ENCODE peak calls at places on chromosomes 11 and 22, in five cellular contexts. One of them, this sample, is unnamed.
A peak's percentile ranks its signal among the peaks of the same experiment; 100 is the strongest.

GRCh38 chr11:29255401-29255800 is 761.4 kb downstream of the KCNA4 start:
- DNase-seq in lower leg skin: no peak
- DNase-seq in suprapubic skin: no peak
- DNase-seq in esophagus squamous epithelium: no peak
- DNase-seq in stomach: no peak
- DNase-seq in this sample: no peak

GRCh38 chr11:87851234-87851633 is 324.0 kb downstream of the RAB38 start:
- DNase-seq in lower leg skin: no peak
- DNase-seq in stomach: no peak
- DNase-seq in esophagus squamous epithelium: no peak
- DNase-seq in suprapubic skin: no peak
- DNase-seq in this sample: no peak

GRCh38 chr11:12390687-12391110 is 13.3 kb downstream of the PARVA start:
- DNase-seq in esophagus squamous epithelium: no peak
- DNase-seq in lower leg skin: no peak
- DNase-seq in stomach: no peak
- DNase-seq in suprapubic skin: no peak
- DNase-seq in this sample: no peak

GRCh38 chr11:1162498-1163311 is 5.0 kb downstream of the MUC5AC start:
- DNase-seq in lower leg skin: no peak
- DNase-seq in suprapubic skin: peak; percentile 71
- DNase-seq in stomach: peak; percentile 25
- DNase-seq in esophagus squamous epithelium: no peak
- DNase-seq in this sample: no peak

GRCh38 chr11:119284344-119285157 is 32.4 kb downstream of the MCAM start:
- DNase-seq in stomach: no peak
- DNase-seq in esophagus squamous epithelium: no peak
- DNase-seq in lower leg skin: no peak
- DNase-seq in suprapubic skin: no peak
- DNase-seq in this sample: no peak

GRCh38 chr11:93059074-93059957 is 89.9 kb downstream of the MTNR1B start:
- DNase-seq in esophagus squamous epithelium: no peak
- DNase-seq in lower leg skin: no peak
- DNase-seq in suprapubic skin: no peak
- DNase-seq in stomach: no peak
- DNase-seq in this sample: peak; percentile 26

GRCh38 chr11:22065472-22065871 is 127.4 kb upstream of the ANO5 start:
- DNase-seq in lower leg skin: no peak
- DNase-seq in suprapubic skin: no peak
- DNase-seq in esophagus squamous epithelium: no peak
- DNase-seq in stomach: no peak
- DNase-seq in this sample: no peak

GRCh38 chr11:3942160-3942955 is 86.9 kb downstream of the STIM1 start:
- DNase-seq in lower leg skin: no peak
- DNase-seq in suprapubic skin: no peak
- DNase-seq in esophagus squamous epithelium: no peak
- DNase-seq in stomach: peak; percentile 29
- DNase-seq in this sample: no peak

GRCh38 chr22:21695432-21696085 is 29.7 kb downstream of the PPIL2 start:
- DNase-seq in stomach: no peak
- DNase-seq in suprapubic skin: no peak
- DNase-seq in lower leg skin: no peak
- DNase-seq in esophagus squamous epithelium: no peak
- DNase-seq in this sample: no peak

GRCh38 chr11:111006207-111006606 is 239.3 kb upstream of the POU2AF2 start:
- DNase-seq in stomach: no peak
- DNase-seq in suprapubic skin: no peak
- DNase-seq in esophagus squamous epithelium: no peak
- DNase-seq in lower leg skin: no peak
- DNase-seq in this sample: no peak

GRCh38 chr11:5689551-5689983 is at the start of gene TRIM22:
- DNase-seq in lower leg skin: peak; percentile 35
- DNase-seq in suprapubic skin: no peak
- DNase-seq in stomach: peak; percentile 48
- DNase-seq in esophagus squamous epithelium: no peak
- DNase-seq in this sample: peak; percentile 51

GRCh38 chr11:10806206-10806605 is 2.5 kb downstream of the EIF4G2 start:
- DNase-seq in suprapubic skin: no peak
- DNase-seq in lower leg skin: no peak
- DNase-seq in esophagus squamous epithelium: no peak
- DNase-seq in stomach: no peak
- DNase-seq in this sample: no peak

GRCh38 chr11:10808553-10809372 is at the start of gene EIF4G2:
- DNase-seq in stomach: peak; percentile 99
- DNase-seq in lower leg skin: peak; percentile 98
- DNase-seq in suprapubic skin: peak; percentile 99
- DNase-seq in esophagus squamous epithelium: peak; percentile 94
- DNase-seq in this sample: peak; percentile 99

GRCh38 chr11:10809373-10810199 is 860 bp upstream of the EIF4G2 start:
- DNase-seq in esophagus squamous epithelium: no peak
- DNase-seq in suprapubic skin: no peak
- DNase-seq in lower leg skin: peak; percentile 35
- DNase-seq in stomach: no peak
- DNase-seq in this sample: no peak

GRCh38 chr11:10805741-10806140 is 3.0 kb downstream of the EIF4G2 start:
- DNase-seq in esophagus squamous epithelium: no peak
- DNase-seq in suprapubic skin: no peak
- DNase-seq in lower leg skin: no peak
- DNase-seq in stomach: no peak
- DNase-seq in this sample: no peak

DNA sequence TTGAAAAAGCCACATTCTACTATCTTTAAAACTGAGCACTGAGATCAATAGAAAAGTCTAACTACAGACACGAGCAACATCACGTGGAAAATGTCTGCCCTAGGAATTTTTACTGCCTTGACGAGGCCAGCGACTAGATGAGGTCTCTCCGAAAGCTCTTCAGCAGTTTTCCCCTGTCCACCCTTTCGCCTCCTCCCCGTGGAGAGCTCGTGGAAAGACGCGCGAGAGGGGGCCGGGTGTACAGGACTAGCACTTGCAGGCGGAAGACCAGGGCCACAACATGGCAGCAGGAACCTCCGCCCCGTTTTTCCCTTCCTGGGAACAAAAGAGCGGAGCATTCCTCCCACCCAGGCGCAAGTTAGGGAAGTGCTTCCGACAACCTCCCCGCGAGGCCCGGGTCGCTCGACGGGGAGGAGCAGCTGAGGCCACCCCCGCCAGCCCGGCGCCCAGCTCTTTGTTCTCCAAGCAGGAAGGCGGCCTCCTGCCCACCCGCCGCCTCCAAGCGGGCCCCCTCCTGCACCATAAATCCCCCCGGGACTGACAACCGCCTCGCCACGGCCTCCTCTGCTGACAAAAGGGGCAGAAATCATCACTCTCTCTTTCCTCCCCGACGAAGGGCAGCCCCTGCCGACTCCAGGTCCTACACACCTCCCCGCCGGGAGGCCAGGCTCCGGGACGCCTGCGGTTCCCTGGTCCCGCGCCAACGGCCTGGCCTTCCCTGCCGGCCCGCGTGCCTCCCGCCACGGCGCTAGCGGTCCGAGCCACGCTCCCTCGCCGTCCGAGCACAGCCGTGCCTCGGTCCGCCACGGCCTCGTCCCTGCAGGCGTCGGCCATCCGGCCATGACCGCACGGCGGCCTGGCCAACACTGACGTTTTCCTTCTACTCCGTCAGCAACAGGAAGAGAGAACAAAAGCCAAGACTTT is 835 bp downstream of the EIF4G2 start:
- DNase-seq in lower leg skin: peak; percentile 59
- DNase-seq in esophagus squamous epithelium: peak; percentile 16
- DNase-seq in suprapubic skin: peak; percentile 85
- DNase-seq in stomach: peak; percentile 58
- DNase-seq in this sample: peak; percentile 59
- TF ChIP-seq POLR2A in lower leg skin: no peak
- TF ChIP-seq POLR2A in esophagus squamous epithelium: no peak
- TF ChIP-seq POLR2A in suprapubic skin: no peak
- TF ChIP-seq POLR2A in stomach: no peak
- TF ChIP-seq POLR2A in this sample: no peak

DNA sequence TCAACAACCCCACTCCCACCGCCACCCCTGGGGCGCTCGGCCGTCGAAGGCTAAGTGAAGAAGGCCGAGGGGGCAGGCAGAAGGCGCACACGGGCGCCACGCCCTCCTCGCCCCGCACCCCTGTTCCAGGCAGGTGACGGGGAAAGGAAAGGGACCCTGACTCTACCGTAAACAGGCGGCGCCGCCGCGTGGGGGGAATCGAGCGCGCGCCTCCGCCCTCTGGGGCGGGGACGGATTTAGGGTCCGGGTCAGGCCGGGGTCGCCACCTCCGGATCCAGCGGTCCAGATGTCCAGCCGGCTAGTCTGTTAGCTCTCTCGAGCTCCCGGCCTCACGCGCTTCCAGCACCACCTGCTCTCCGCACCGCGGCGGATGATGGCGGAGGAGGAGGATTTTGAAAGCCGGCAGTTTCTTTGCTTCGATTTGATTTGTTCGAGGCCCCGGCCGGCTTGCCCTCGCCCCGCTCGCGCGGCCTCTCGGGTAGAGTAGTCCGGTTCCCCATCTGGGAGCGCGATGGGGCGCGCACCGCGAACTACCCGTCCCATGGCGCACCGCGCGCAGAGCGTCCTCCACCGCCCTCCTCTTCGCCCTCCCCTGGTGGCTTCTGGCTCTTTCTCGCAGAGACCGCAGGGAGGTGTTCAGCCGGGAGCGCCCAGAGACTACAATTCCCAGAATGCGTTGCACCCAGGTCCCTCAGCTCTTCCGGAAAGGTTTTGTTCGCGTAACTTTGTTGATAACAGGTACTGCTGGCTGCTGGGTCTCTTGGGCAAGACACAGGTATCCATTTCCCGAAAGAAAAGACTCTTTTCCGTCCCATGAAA is at the start of gene RANGAP1:
- DNase-seq in suprapubic skin: peak; percentile 98
- DNase-seq in stomach: peak; percentile 98
- DNase-seq in esophagus squamous epithelium: peak; percentile 97
- DNase-seq in lower leg skin: peak; percentile 96
- DNase-seq in this sample: peak; percentile 98
- TF ChIP-seq POLR2A in suprapubic skin: no peak
- TF ChIP-seq POLR2A in stomach: no peak
- TF ChIP-seq POLR2A in esophagus squamous epithelium: peak; percentile 71
- TF ChIP-seq POLR2A in lower leg skin: no peak
- TF ChIP-seq POLR2A in this sample: peak; percentile 97

DNA sequence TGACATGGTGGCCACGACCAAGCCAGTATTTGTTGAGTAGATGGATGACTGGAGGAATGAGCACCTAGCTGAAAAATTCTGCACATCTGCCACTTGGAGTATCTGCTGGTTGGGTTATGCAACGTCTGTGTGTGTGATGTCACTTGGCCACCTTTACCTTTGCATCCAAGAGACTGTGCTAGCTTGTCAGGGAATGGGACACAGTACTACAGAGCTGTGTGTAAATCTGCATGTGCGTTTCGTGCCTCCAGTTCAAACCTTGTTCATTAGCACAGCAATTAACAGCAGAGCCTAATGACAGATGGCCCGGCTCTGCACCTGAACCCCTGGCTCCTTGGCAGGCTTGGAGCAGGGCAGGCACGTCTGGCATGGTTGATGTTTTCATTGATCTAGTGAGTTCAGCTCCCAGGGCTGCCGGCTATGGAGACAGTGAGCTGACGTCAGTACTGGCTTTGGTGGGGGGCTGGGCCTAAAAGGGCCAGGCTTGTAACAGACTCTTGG is 188.4 kb upstream of the NAV2 start:
- DNase-seq in lower leg skin: no peak
- DNase-seq in esophagus squamous epithelium: no peak
- DNase-seq in suprapubic skin: no peak
- DNase-seq in stomach: peak; percentile 49
- DNase-seq in this sample: peak; percentile 87
- TF ChIP-seq POLR2A in lower leg skin: no peak
- TF ChIP-seq POLR2A in esophagus squamous epithelium: no peak
- TF ChIP-seq POLR2A in suprapubic skin: no peak
- TF ChIP-seq POLR2A in stomach: no peak
- TF ChIP-seq POLR2A in this sample: peak; percentile 78

GRCh38 chr22:28799834-28800307 is 498 bp downstream of the XBP1 start:
- DNase-seq in stomach: peak; percentile 72
- DNase-seq in suprapubic skin: peak; percentile 84
- DNase-seq in lower leg skin: no peak
- DNase-seq in esophagus squamous epithelium: no peak
- DNase-seq in this sample: peak; percentile 77

GRCh38 chr22:28800308-28801041 is at the start of gene XBP1:
- DNase-seq in suprapubic skin: peak; percentile 97
- DNase-seq in lower leg skin: peak; percentile 90
- DNase-seq in stomach: peak; percentile 96
- DNase-seq in esophagus squamous epithelium: peak; percentile 58
- DNase-seq in this sample: peak; percentile 94

GRCh38 chr22:28799125-28799833 is 1.1 kb downstream of the XBP1 start:
- DNase-seq in suprapubic skin: peak; percentile 87
- DNase-seq in esophagus squamous epithelium: no peak
- DNase-seq in lower leg skin: peak; percentile 73
- DNase-seq in stomach: no peak
- DNase-seq in this sample: peak; percentile 40

GRCh38 chr22:28802595-28803087 is 2.3 kb upstream of the XBP1 start:
- DNase-seq in stomach: no peak
- DNase-seq in esophagus squamous epithelium: no peak
- DNase-seq in suprapubic skin: no peak
- DNase-seq in lower leg skin: no peak
- DNase-seq in this sample: no peak

DNA sequence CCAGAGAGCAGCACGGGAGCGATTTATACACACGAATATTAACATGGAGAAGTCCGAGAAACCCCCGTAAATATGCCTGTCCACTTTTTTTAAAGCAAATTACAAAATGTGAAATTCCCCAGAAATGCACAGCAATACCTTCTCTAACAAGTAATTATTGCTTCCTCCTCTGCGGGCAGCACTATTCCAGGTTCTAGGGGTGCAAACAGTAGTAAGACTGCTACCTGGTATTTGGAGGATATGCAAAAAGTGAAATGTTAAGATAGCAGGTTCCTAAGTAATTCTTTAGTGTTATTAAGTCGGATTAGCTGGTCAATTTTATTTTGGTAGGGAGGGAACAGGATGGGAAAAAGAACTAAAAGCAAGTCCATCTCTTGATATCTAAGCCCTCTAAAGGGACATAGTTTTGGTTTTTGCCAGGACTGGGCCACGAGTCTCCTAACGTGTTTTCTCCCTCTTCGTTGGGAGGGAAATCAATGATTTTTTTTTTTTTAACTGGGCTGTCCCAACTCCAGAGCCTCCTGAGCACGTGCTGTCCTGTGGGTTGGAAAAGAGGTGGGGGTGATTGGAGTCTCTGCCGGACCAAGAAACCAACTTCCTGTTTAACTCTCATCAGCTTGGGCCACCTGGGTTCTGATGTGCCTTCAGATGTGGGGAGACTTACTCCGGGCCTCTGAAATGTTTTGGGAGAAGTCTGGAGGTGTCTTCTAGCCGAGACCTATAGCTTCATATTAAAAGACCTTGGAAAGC is 1.7 kb upstream of the XBP1 start:
- DNase-seq in lower leg skin: no peak
- DNase-seq in esophagus squamous epithelium: no peak
- DNase-seq in suprapubic skin: no peak
- DNase-seq in stomach: peak; percentile 65
- DNase-seq in this sample: peak; percentile 62
- TF ChIP-seq POLR2A in lower leg skin: no peak
- TF ChIP-seq POLR2A in esophagus squamous epithelium: no peak
- TF ChIP-seq POLR2A in suprapubic skin: no peak
- TF ChIP-seq POLR2A in stomach: no peak
- TF ChIP-seq POLR2A in this sample: peak; percentile 44

GRCh38 chr11:60924110-60924905 is at the start of gene TMEM132A:
- DNase-seq in esophagus squamous epithelium: no peak
- DNase-seq in lower leg skin: peak; percentile 36
- DNase-seq in suprapubic skin: no peak
- DNase-seq in stomach: peak; percentile 82
- DNase-seq in this sample: peak; percentile 56
- TF ChIP-seq POLR2A in esophagus squamous epithelium: no peak
- TF ChIP-seq POLR2A in lower leg skin: no peak
- TF ChIP-seq POLR2A in suprapubic skin: no peak
- TF ChIP-seq POLR2A in stomach: no peak
- TF ChIP-seq POLR2A in this sample: no peak

GRCh38 chr11:70203749-70204465 is 811 bp downstream of the FADD start:
- DNase-seq in lower leg skin: peak; percentile 72
- DNase-seq in esophagus squamous epithelium: peak; percentile 21
- DNase-seq in suprapubic skin: no peak
- DNase-seq in stomach: peak; percentile 67
- DNase-seq in this sample: peak; percentile 74
- TF ChIP-seq POLR2A in lower leg skin: no peak
- TF ChIP-seq POLR2A in esophagus squamous epithelium: no peak
- TF ChIP-seq POLR2A in suprapubic skin: no peak
- TF ChIP-seq POLR2A in stomach: no peak
- TF ChIP-seq POLR2A in this sample: no peak